ENCODE peak calls at places on chromosomes 13 and 19, in ten cellular contexts. M is thoracic aorta, H is endodermal cell, T is foreskin fibroblast, J is stomach, Y is GM10248, K is endothelial cell of umbilical vein, X is lower lobe of right lung, C is heart left ventricle, U is cardiac fibroblast. R is an unnamed sample.

GRCh38 chr19:15294591-15294990 is 37.7 kb downstream of the BRD4 start:
- DNase-seq in X (no peak), C (peak; percentile 79), M (no peak), T (peak; percentile 18), U (peak; percentile 49), Y (no peak), K (no peak), H (no peak), J (no peak), R (no peak)

GRCh38 chr19:44452367-44452766 is 4.1 kb upstream of the ZNF229 start:
- DNase-seq in M (no peak), J (no peak), Y (no peak), C (no peak), U (no peak), K (no peak), H (no peak), X (no peak), T (no peak), R (no peak)

GRCh38 chr13:23467048-23467931 is 33.8 kb upstream of the SACS start:
- DNase-seq in T (peak; percentile 93), C (peak; percentile 23), X (no peak), H (peak; percentile 57), J (no peak), Y (no peak), K (no peak), M (no peak), U (no peak), R (no peak)

GRCh38 chr13:45473627-45474026 is 8.9 kb downstream of the COG3 start:
- DNase-seq in T (no peak), X (no peak), J (no peak), K (no peak), H (peak; percentile 65), M (no peak), U (no peak), C (no peak), Y (no peak), R (no peak)

GRCh38 chr13:29707876-29708543 is 112.5 kb upstream of the SLC7A1 start:
- DNase-seq in C (no peak), J (peak; percentile 51), M (no peak), U (peak; percentile 51), Y (peak; percentile 55), K (peak; percentile 46), X (no peak), T (peak; percentile 76), H (peak; percentile 91), R (no peak)

GRCh38 chr19:29517946-29518345 is 7.8 kb upstream of the VSTM2B start:
- DNase-seq in C (no peak), T (no peak), M (no peak), U (no peak), K (no peak), X (peak; percentile 34), Y (no peak), J (no peak), H (no peak), R (no peak)

GRCh38 chr13:41827507-41828213 is 133.2 kb downstream of the VWA8 start:
- DNase-seq in C (no peak), H (no peak), J (no peak), K (peak; percentile 87), M (peak; percentile 7), Y (no peak), U (peak; percentile 90), T (peak; percentile 94), X (no peak), R (no peak)

GRCh38 chr19:3135961-3136683 is at the start of gene GNA15:
- DNase-seq in T (no peak), K (no peak), Y (peak; percentile 70), H (peak; percentile 44), J (peak; percentile 61), X (peak; percentile 81), U (no peak), C (peak; percentile 43), M (no peak), R (peak; percentile 77)

GRCh38 chr13:93230466-93230865 is 3.9 kb downstream of the GPC6 start:
- DNase-seq in T (peak; percentile 80), Y (no peak), U (peak; percentile 83), H (no peak), C (no peak), M (no peak), K (no peak), J (no peak), X (no peak), R (no peak)

GRCh38 chr19:4506449-4507149 is 11.7 kb downstream of the PLIN4 start:
- DNase-seq in T (peak; percentile 73), X (no peak), K (peak; percentile 69), M (no peak), H (no peak), U (peak; percentile 24), Y (no peak), C (no peak), J (no peak), R (no peak)

GRCh38 chr13:99977912-99978780 is 3.4 kb upstream of the ZIC2 start:
- DNase-seq in K (no peak), X (no peak), U (no peak), Y (no peak), C (no peak), H (peak; percentile 82), T (no peak), J (no peak), M (no peak), R (peak; percentile 17)

GRCh38 chr19:48454150-48454730 is 1.1 kb upstream of the KCNJ14 start:
- DNase-seq in C (no peak), H (no peak), K (no peak), Y (no peak), J (no peak), X (no peak), M (no peak), T (no peak), U (no peak), R (no peak)

GRCh38 chr13:105972811-105973590 is 562.5 kb downstream of the EFNB2 start:
- DNase-seq in T (peak; percentile 35), J (no peak), U (no peak), Y (no peak), H (no peak), K (no peak), X (no peak), C (no peak), M (no peak), R (no peak)

GRCh38 chr13:41122838-41123237 is 9.8 kb downstream of the KBTBD6 start:
- DNase-seq in M (no peak), K (no peak), U (no peak), Y (no peak), J (no peak), T (no peak), X (no peak), H (no peak), C (no peak), R (no peak)

GRCh38 chr19:51026554-51026831 is at the start of gene KLK11:
- DNase-seq in K (no peak), T (no peak), H (no peak), X (no peak), C (no peak), Y (no peak), U (no peak), J (peak; percentile 90), M (no peak), R (peak; percentile 80)

GRCh38 chr13:46992383-46992952 is 95.6 kb upstream of the HTR2A start:
- DNase-seq in X (no peak), T (peak; percentile 11), Y (no peak), C (no peak), U (peak; percentile 40), H (no peak), K (no peak), M (no peak), J (no peak), R (no peak)

GRCh38 chr13:113179374-113180230 is 21.2 kb downstream of the PROZ start:
- DNase-seq in X (no peak), T (no peak), U (peak; percentile 32), H (peak; percentile 90), J (no peak), M (no peak), C (no peak), Y (no peak), K (no peak), R (no peak)

GRCh38 chr13:107421951-107422350 is 793.4 kb downstream of the LIG4 start:
- DNase-seq in J (no peak), X (no peak), U (no peak), T (no peak), K (no peak), Y (no peak), C (no peak), M (no peak), H (no peak), R (no peak)

GRCh38 chr19:18208098-18208951 is 4.5 kb upstream of the RAB3A start:
- DNase-seq in C (peak; percentile 59), T (peak; percentile 88), K (peak; percentile 29), H (peak; percentile 87), J (no peak), X (peak; percentile 61), U (peak; percentile 88), M (no peak), Y (peak; percentile 61), R (peak; percentile 88)
- TF ChIP-seq CTCF in C (peak; percentile 64), T (peak; percentile 45), K (peak; percentile 28), H (peak; percentile 80), J (peak; percentile 70), X (peak; percentile 79), U (peak; percentile 60), M (peak; percentile 68), Y (peak; percentile 62), R (peak; percentile 56)

GRCh38 chr13:80923907-80924306 is 583.0 kb upstream of the SPRY2 start:
- DNase-seq in T (peak; percentile 51), Y (no peak), J (no peak), X (no peak), K (peak; percentile 22), H (no peak), U (peak; percentile 31), M (no peak), C (no peak), R (no peak)
- TF ChIP-seq CTCF in T (no peak), Y (peak; percentile 19), J (no peak), X (no peak), K (no peak), H (peak; percentile 63), U (no peak), M (no peak), C (no peak), R (no peak)

GRCh38 chr19:10006752-10007323 is 3.5 kb downstream of the COL5A3 start:
- DNase-seq in H (no peak), K (no peak), T (no peak), Y (no peak), J (no peak), C (no peak), U (no peak), M (no peak), X (no peak), R (no peak)
- TF ChIP-seq CTCF in H (no peak), K (no peak), T (no peak), Y (no peak), J (no peak), C (no peak), U (no peak), M (no peak), X (no peak), R (no peak)

GRCh38 chr19:1340681-1341469 is 42.8 kb upstream of the NDUFS7 start:
- DNase-seq in H (no peak), Y (no peak), C (no peak), M (no peak), T (no peak), J (no peak), X (no peak), K (no peak), U (no peak), R (no peak)

DNA sequence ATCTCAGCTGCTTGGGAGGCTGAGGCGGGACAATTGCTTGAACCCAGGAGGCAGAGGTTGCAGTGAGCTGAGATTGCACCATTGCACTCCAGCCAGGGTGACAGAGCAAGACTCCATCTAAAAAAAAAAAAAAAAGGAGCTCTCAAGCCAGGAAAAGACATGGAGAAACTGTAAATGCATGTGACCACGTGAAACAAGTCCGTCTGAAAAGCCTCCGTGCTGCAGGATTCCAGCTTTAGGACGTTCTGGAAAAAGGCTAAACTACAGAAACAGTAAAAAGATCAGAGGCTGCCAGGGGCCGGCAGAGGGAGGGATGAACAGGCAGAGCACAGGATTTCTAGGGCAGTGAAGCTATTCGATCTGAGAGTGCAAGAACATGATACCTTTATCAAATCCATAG is 40.7 kb upstream of the NDUFS7 start:
- DNase-seq in H (no peak), Y (no peak), K (no peak), M (no peak), J (no peak), C (no peak), U (peak; percentile 62), X (no peak), T (peak; percentile 44), R (no peak)
- TF ChIP-seq CTCF in H (no peak), Y (no peak), K (no peak), M (no peak), J (no peak), C (no peak), U (no peak), X (no peak), T (no peak), R (no peak)